ENCODE peak calls at places on chromosome 2, in five cellular contexts. L is GM23248; W is upper lobe of right lung; P is CD8-positive, alpha-beta T cell; X is gastrocnemius medialis. Y is an unnamed sample. For H3K9me3 and H3K4me1, the result is how much of the 10 kb centered on the place peaks cover.

GRCh38 chr2:229888031-229888430 is 33.8 kb downstream of the TRIP12 start:
- DNase-seq in W (no peak), L (no peak), X (no peak), P (no peak), Y (no peak)

GRCh38 chr2:29878898-29879297 is 42.5 kb downstream of the ALK start:
- DNase-seq in W (no peak), P (no peak), L (peak), X (no peak), Y (no peak)

GRCh38 chr2:227817940-227818568 is 4.4 kb downstream of the CCL20 start:
- DNase-seq in X (peak), P (peak), L (peak), W (peak), Y (no peak)

GRCh38 chr2:232260075-232260474 is 118.5 kb upstream of the ALPP start:
- DNase-seq in L (peak), X (no peak), W (no peak), P (no peak), Y (no peak)

GRCh38 chr2:101609434-101609833 is 88.1 kb upstream of the MAP4K4 start:
- DNase-seq in X (no peak), L (no peak), W (no peak), P (no peak), Y (no peak)

GRCh38 chr2:101736861-101737291 is 39.4 kb downstream of the MAP4K4 start:
- DNase-seq in P (no peak), W (no peak), X (no peak), L (peak), Y (no peak)

GRCh38 chr2:202750778-202751427 is 116.1 kb downstream of the FAM117B start:
- DNase-seq in P (no peak), L (no peak), X (no peak), W (no peak), Y (no peak)

GRCh38 chr2:46701152-46701551 is 214.5 kb downstream of the MCFD2 start:
- DNase-seq in X (no peak), W (no peak), L (peak), P (no peak), Y (no peak)

GRCh38 chr2:240323601-240324291 is 111.7 kb upstream of the GPC1 start:
- DNase-seq in X (no peak), W (no peak), P (no peak), L (no peak), Y (no peak)

GRCh38 chr2:181904022-181904632 is 12.6 kb downstream of the ITPRID2 start:
- DNase-seq in X (no peak), P (no peak), W (no peak), L (peak), Y (peak)

GRCh38 chr2:220560192-220560591 is 932.8 kb downstream of the SLC4A3 start:
- DNase-seq in L (no peak), W (no peak), P (no peak), X (no peak), Y (no peak)

GRCh38 chr2:228261546-228261945 is 80.1 kb upstream of the SPHKAP start:
- DNase-seq in L (no peak), X (no peak), W (no peak), P (no peak), Y (no peak)

GRCh38 chr2:6496376-6496775 is 369.3 kb downstream of the CMPK2 start:
- DNase-seq in X (no peak), W (no peak), P (no peak), L (no peak), Y (no peak)

GRCh38 chr2:109447251-109447661 is 166.5 kb downstream of the SEPTIN10 start:
- DNase-seq in P (no peak), W (no peak), L (peak), X (no peak), Y (no peak)

GRCh38 chr2:227493524-227493923 is 21.6 kb downstream of the AGFG1 start:
- DNase-seq in L (no peak), W (no peak), X (no peak), P (no peak), Y (no peak)

GRCh38 chr2:112679484-112679883 is 33.7 kb downstream of the SLC20A1 start:
- DNase-seq in W (no peak), P (no peak), L (peak), X (peak), Y (no peak)

GRCh38 chr2:197165020-197165419 is 145.6 kb downstream of the ANKRD44 start:
- DNase-seq in W (no peak), P (no peak), L (no peak), X (no peak), Y (no peak)

GRCh38 chr2:173359231-173359630 is 4.6 kb downstream of the CDCA7 start:
- DNase-seq in W (no peak), L (no peak), P (no peak), X (no peak), Y (no peak)

GRCh38 chr2:63553049-63553448 is 35.2 kb downstream of the WDPCP start:
- DNase-seq in W (no peak), L (no peak), P (no peak), X (no peak), Y (no peak)

GRCh38 chr2:47309952-47310800 is 92.8 kb upstream of the MSH2 start:
- DNase-seq in L (peak), X (no peak), W (no peak), P (no peak), Y (peak)

GRCh38 chr2:74501335-74502071 is 2.1 kb upstream of the LBX2 start:
- DNase-seq in P (no peak), X (no peak), W (no peak), L (no peak), Y (no peak)

GRCh38 chr2:171187177-171187576 is 26.5 kb upstream of the TLK1 start:
- DNase-seq in P (no peak), L (no peak), X (no peak), W (no peak), Y (no peak)

GRCh38 chr2:166372046-166372445 is 3.7 kb downstream of the SCN9A start:
- DNase-seq in L (no peak), P (no peak), X (no peak), W (no peak), Y (no peak)

GRCh38 chr2:196931555-196931954 is 5.0 kb upstream of the PGAP1 start:
- DNase-seq in L (no peak), X (no peak), P (no peak), W (no peak), Y (no peak)

GRCh38 chr2:7020468-7020867 is 103.3 kb downstream of the RNF144A start:
- DNase-seq in X (no peak), W (no peak), L (no peak), P (no peak), Y (no peak)

GRCh38 chr2:112541315-112542122 is 746 bp upstream of the POLR1B start:
- DNase-seq in P (no peak), L (peak), W (peak), X (no peak), Y (peak)

GRCh38 chr2:85545780-85546240 is 6.8 kb downstream of the MAT2A start:
- DNase-seq in X (no peak), P (no peak), W (no peak), L (no peak), Y (no peak)

GRCh38 chr2:2271471-2271941 is 59.6 kb downstream of the MYT1L start:
- DNase-seq in W (no peak), X (peak), L (peak), P (no peak), Y (no peak)

GRCh38 chr2:217788669-217789002 is 214.2 kb downstream of the TNS1 start:
- DNase-seq in W (no peak), X (no peak), L (no peak), P (no peak), Y (no peak)

GRCh38 chr2:10078704-10079191 is 1.5 kb downstream of the CYS1 start:
- DNase-seq in W (no peak), P (no peak), L (no peak), X (no peak), Y (no peak)
- H3K4me3 ChIP-seq in W (peak), P (peak), L (peak), X (peak), Y (peak)

GRCh38 chr2:98854675-98855074 is 81.3 kb downstream of the CRACDL start:
- DNase-seq in P (no peak), W (no peak), L (no peak), X (no peak), Y (no peak)

GRCh38 chr2:98861601-98862000 is 74.4 kb downstream of the CRACDL start:
- DNase-seq in P (no peak), L (no peak), W (no peak), X (no peak), Y (no peak)

GRCh38 chr2:98859323-98859722 is 76.7 kb downstream of the CRACDL start:
- DNase-seq in W (no peak), P (no peak), L (no peak), X (no peak), Y (no peak)
- H3K9me3 ChIP-seq in W (under half), P (under half), L (under half), X (under half), Y (under half)

DNA sequence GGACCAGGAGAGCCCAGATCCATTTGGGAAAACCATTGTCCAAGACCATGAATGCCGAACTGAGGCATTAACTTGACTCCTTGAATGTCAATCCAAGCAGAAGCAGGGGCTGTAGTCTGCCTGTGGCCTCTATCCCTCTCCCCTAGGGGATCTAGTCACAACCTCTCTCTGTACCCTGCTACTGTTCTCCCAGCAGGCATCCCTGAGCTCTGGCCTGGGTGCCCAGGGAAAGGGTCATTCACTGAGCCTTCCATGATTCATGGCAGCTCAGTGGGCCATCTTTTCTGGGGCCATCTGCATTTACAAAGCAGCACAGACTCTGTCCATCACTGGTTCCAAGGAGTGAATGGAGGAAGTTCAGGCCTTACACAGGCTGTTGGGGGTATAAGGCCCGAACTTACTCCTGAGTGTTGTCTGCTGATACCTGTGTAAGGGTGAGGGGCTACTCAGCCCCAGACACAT is 151.8 kb downstream of the ZFP36L2 start:
- DNase-seq in L (no peak), P (no peak), X (no peak), W (no peak), Y (no peak)
- H3K4me1 ChIP-seq in L (half or more), P (under half), X (half or more), W (half or more), Y (under half)

GRCh38 chr2:152335851-152336102 is 803 bp downstream of the FMNL2 start:
- DNase-seq in P (no peak), W (peak), L (no peak), X (peak), Y (peak)

GRCh38 chr2:152336854-152337510 is 2.0 kb downstream of the FMNL2 start:
- DNase-seq in P (no peak), X (peak), W (no peak), L (peak), Y (peak)

GRCh38 chr2:152335016-152335850 is at the start of gene FMNL2:
- DNase-seq in W (peak), X (peak), L (peak), P (peak), Y (peak)

GRCh38 chr2:152336103-152336853 is 1.3 kb downstream of the FMNL2 start:
- DNase-seq in P (no peak), X (peak), W (peak), L (peak), Y (peak)

GRCh38 chr2:152337511-152337903 is 2.5 kb downstream of the FMNL2 start:
- DNase-seq in P (no peak), X (no peak), L (no peak), W (no peak), Y (no peak)
- H3K4me3 ChIP-seq in P (no peak), X (no peak), L (peak), W (peak), Y (no peak)

DNA sequence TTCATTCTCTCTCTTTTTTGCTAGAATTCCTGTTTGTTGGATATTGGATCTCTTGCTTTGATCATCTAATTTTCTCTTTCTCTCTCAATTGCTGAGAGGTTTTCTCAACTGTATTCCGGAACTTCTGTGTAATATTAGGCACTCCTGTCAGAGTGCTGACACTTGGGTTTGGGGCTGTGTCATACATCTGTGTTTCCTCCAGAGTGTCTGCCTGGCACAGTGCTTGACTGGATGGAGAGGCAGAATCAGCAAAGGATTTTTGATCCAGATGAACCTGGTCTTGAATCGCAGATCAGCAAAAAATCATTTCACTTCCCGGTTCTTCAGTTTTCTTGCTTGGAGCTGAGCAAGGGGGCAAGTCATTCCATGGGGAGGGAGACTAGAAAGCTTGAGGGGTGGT is 87.7 kb upstream of the CXCR4 start:
- DNase-seq in L (no peak), X (peak), W (no peak), P (no peak), Y (no peak)
- H3K9me3 ChIP-seq in L (under half), X (under half), W (under half), P (under half), Y (under half)

GRCh38 chr2:223469270-223470057 is 132.7 kb downstream of the SCG2 start:
- DNase-seq in L (peak), W (no peak), P (no peak), X (peak), Y (no peak)
- H3K4me1 ChIP-seq in L (under half), W (under half), P (under half), X (under half), Y (under half)

GRCh38 chr2:226116346-226116745 is 683.3 kb downstream of the IRS1 start:
- DNase-seq in W (no peak), L (no peak), P (no peak), X (no peak), Y (no peak)

GRCh38 chr2:226117506-226118065 is 682.0 kb downstream of the IRS1 start:
- DNase-seq in X (no peak), W (no peak), L (no peak), P (no peak), Y (no peak)

GRCh38 chr2:226115102-226115831 is 684.4 kb downstream of the IRS1 start:
- DNase-seq in X (no peak), P (no peak), W (no peak), L (peak), Y (no peak)

GRCh38 chr2:226114436-226114835 is 685.2 kb downstream of the IRS1 start:
- DNase-seq in P (no peak), X (no peak), L (no peak), W (no peak), Y (no peak)

GRCh38 chr2:226115832-226116200 is 683.8 kb downstream of the IRS1 start:
- DNase-seq in X (no peak), P (no peak), L (peak), W (no peak), Y (no peak)
- H3K4me3 ChIP-seq in X (no peak), P (no peak), L (no peak), W (no peak), Y (no peak)

GRCh38 chr2:89823556-89823955 is 1132.1 kb downstream of the RPIA start:
- DNase-seq in L (no peak), X (no peak), P (no peak), W (no peak), Y (no peak)
- H3K9me3 ChIP-seq in L (under half), X (under half), P (under half), W (under half), Y (under half)